ENCODE peak calls at places on chromosomes 1 and 21, in ten cellular contexts. C is AG04450; X is GM06990; V is activated naive CD4-positive, alpha-beta T cell; I is Calu3; D is OCI-M1; G is midbrain; H is CD8-positive, alpha-beta T cell; N is endodermal cell; Y is mucosa of gallbladder. Z is an unnamed sample.

GRCh38 chr21:46054031-46054430 is 43.9 kb upstream of the COL6A2 start:
- DNase-seq in X (no peak), I (no peak), Y (no peak), G (no peak), H (no peak), N (no peak), D (no peak), C (no peak), V (no peak), Z (no peak)

GRCh38 chr1:72483958-72484357 is 201.6 kb upstream of the NEGR1 start:
- DNase-seq in V (no peak), X (no peak), H (no peak), D (no peak), G (no peak), N (no peak), C (no peak), I (no peak), Y (no peak), Z (no peak)

GRCh38 chr1:203858055-203858454 is 3.3 kb upstream of the SNRPE start:
- DNase-seq in N (no peak), G (no peak), H (no peak), V (no peak), C (peak), X (no peak), Y (no peak), D (no peak), I (no peak), Z (peak)

GRCh38 chr1:206930210-206930798 is 8.6 kb upstream of the FCMR start:
- DNase-seq in H (peak), I (no peak), G (no peak), Y (no peak), C (no peak), N (no peak), X (peak), D (no peak), V (no peak), Z (no peak)

GRCh38 chr1:23251812-23252211 is 34.5 kb upstream of the HTR1D start:
- DNase-seq in X (no peak), H (no peak), I (no peak), D (no peak), G (no peak), V (no peak), C (no peak), N (no peak), Y (no peak), Z (no peak)

GRCh38 chr1:170520601-170521000 is 11.4 kb upstream of the GORAB start:
- DNase-seq in N (no peak), I (no peak), V (no peak), G (no peak), X (no peak), H (no peak), D (no peak), Y (no peak), C (no peak), Z (no peak)

GRCh38 chr1:170964506-170964905 is 29.2 kb downstream of the MROH9 start:
- DNase-seq in Y (no peak), I (no peak), G (no peak), C (no peak), X (no peak), N (no peak), D (no peak), H (no peak), V (no peak), Z (no peak)

GRCh38 chr1:27031235-27032118 is 18.8 kb upstream of the TENT5B start:
- DNase-seq in N (peak), X (no peak), C (peak), D (no peak), V (no peak), Y (peak), H (no peak), I (peak), G (peak), Z (no peak)

GRCh38 chr1:33153650-33154049 is 28.2 kb downstream of the TRIM62 start:
- DNase-seq in D (no peak), C (no peak), Y (no peak), V (no peak), X (no peak), I (no peak), N (no peak), H (no peak), G (no peak), Z (no peak)

GRCh38 chr1:4033732-4034131 is 133.7 kb upstream of the C1orf174 start:
- DNase-seq in Y (no peak), X (no peak), N (peak), V (no peak), G (no peak), C (no peak), D (no peak), I (no peak), H (no peak), Z (no peak)

GRCh38 chr1:107789817-107790609 is 175.0 kb downstream of the VAV3 start:
- DNase-seq in D (no peak), Y (no peak), X (no peak), I (no peak), V (no peak), N (no peak), C (no peak), G (no peak), H (no peak), Z (no peak)

GRCh38 chr1:228017356-228018124 is 10.7 kb downstream of the WNT3A start:
- DNase-seq in H (no peak), C (no peak), N (no peak), V (no peak), Y (no peak), G (no peak), D (no peak), I (no peak), X (no peak), Z (no peak)

GRCh38 chr1:4768553-4768952 is 114.1 kb downstream of the AJAP1 start:
- DNase-seq in G (no peak), V (no peak), N (peak), H (no peak), Y (no peak), X (no peak), C (no peak), D (no peak), I (no peak), Z (no peak)

GRCh38 chr1:183633676-183634343 is 1.8 kb downstream of the ARPC5 start:
- DNase-seq in H (no peak), G (peak), Y (peak), N (no peak), X (peak), I (peak), D (peak), C (peak), V (no peak), Z (peak)

GRCh38 chr1:162627662-162628296 is 4.5 kb upstream of the DDR2 start:
- DNase-seq in Y (no peak), N (no peak), V (no peak), G (no peak), X (no peak), D (peak), H (no peak), C (no peak), I (peak), Z (no peak)

GRCh38 chr1:151540021-151540981 is at the start of gene TUFT1:
- DNase-seq in C (peak), G (peak), X (peak), Y (peak), D (peak), I (peak), V (peak), N (peak), H (peak), Z (no peak)

GRCh38 chr1:12009318-12010001 is 9.8 kb upstream of the MIIP start:
- DNase-seq in Y (no peak), C (no peak), D (no peak), G (no peak), V (no peak), X (no peak), I (no peak), H (no peak), N (no peak), Z (no peak)

GRCh38 chr1:226696552-226696951 is 42.5 kb downstream of the ITPKB start:
- DNase-seq in I (no peak), X (no peak), D (no peak), H (no peak), Y (no peak), C (no peak), V (no peak), G (no peak), N (no peak), Z (no peak)

GRCh38 chr1:59743324-59744108 is 71.2 kb upstream of the HOOK1 start:
- DNase-seq in N (no peak), I (no peak), X (no peak), Y (no peak), G (peak), H (no peak), D (peak), V (no peak), C (no peak), Z (no peak)

GRCh38 chr1:12037486-12038355 is 18.4 kb downstream of the MIIP start:
- DNase-seq in G (no peak), D (no peak), I (no peak), N (no peak), X (no peak), H (no peak), C (no peak), V (no peak), Y (no peak), Z (no peak)

GRCh38 chr1:6547301-6547700 is 7.0 kb downstream of the NOL9 start:
- DNase-seq in X (no peak), V (no peak), G (no peak), H (no peak), N (no peak), C (no peak), D (no peak), I (no peak), Y (no peak), Z (no peak)

GRCh38 chr1:212520299-212520698 is 87.6 kb downstream of the NENF start:
- DNase-seq in V (no peak), X (no peak), H (no peak), D (no peak), C (no peak), I (no peak), N (no peak), Y (no peak), G (no peak), Z (no peak)

GRCh38 chr1:181364801-181365200 is 118.5 kb upstream of the CACNA1E start:
- DNase-seq in I (no peak), C (no peak), G (no peak), H (no peak), D (no peak), X (no peak), N (no peak), Y (no peak), V (no peak), Z (no peak)

GRCh38 chr1:160429125-160429551 is 28.8 kb downstream of the VANGL2 start:
- DNase-seq in I (peak), V (no peak), H (peak), N (no peak), Y (no peak), G (no peak), X (no peak), C (no peak), D (no peak), Z (no peak)

GRCh38 chr1:181366910-181367309 is 116.4 kb upstream of the CACNA1E start:
- DNase-seq in X (no peak), C (no peak), N (no peak), G (no peak), Y (no peak), H (no peak), D (no peak), V (no peak), I (no peak), Z (no peak)

Z was measured in AG04449.